ENCODE peak calls at places on chromosomes 16 and 17, in four cellular contexts. One of them, this sample, is unnamed.

GRCh38 chr17:27975146-27976011 is 67.1 kb upstream of the NLK start:
- DNase-seq in skeletal muscle cell: peak; percentile 11
- DNase-seq in ELF-1: no peak
- DNase-seq in coronary artery: no peak
- DNase-seq in this sample: no peak

GRCh38 chr16:8929086-8929748 is 34.5 kb downstream of the USP7 start:
- DNase-seq in skeletal muscle cell: no peak
- DNase-seq in ELF-1: no peak
- DNase-seq in coronary artery: no peak
- DNase-seq in this sample: no peak

GRCh38 chr17:33778505-33779398 is 476.3 kb upstream of the CCL2 start:
- DNase-seq in skeletal muscle cell: peak; percentile 10
- DNase-seq in ELF-1: peak; percentile 81
- DNase-seq in coronary artery: no peak
- DNase-seq in this sample: no peak

GRCh38 chr17:57505841-57506240 is 239.3 kb downstream of the CCDC182 start:
- DNase-seq in skeletal muscle cell: no peak
- DNase-seq in ELF-1: no peak
- DNase-seq in coronary artery: no peak
- DNase-seq in this sample: peak; percentile 12

GRCh38 chr16:86317617-86318021 is 192.7 kb upstream of the FOXF1 start:
- DNase-seq in skeletal muscle cell: no peak
- DNase-seq in ELF-1: no peak
- DNase-seq in coronary artery: no peak
- DNase-seq in this sample: peak; percentile 69

GRCh38 chr17:78920528-78920927 is 4.7 kb downstream of the TIMP2 start:
- DNase-seq in skeletal muscle cell: no peak
- DNase-seq in ELF-1: no peak
- DNase-seq in coronary artery: no peak
- DNase-seq in this sample: no peak

GRCh38 chr16:48537275-48537674 is 72.7 kb downstream of the N4BP1 start:
- DNase-seq in skeletal muscle cell: no peak
- DNase-seq in ELF-1: no peak
- DNase-seq in coronary artery: no peak
- DNase-seq in this sample: no peak

GRCh38 chr16:83554096-83554495 is 253.7 kb upstream of the HSBP1 start:
- DNase-seq in skeletal muscle cell: no peak
- DNase-seq in ELF-1: no peak
- DNase-seq in coronary artery: no peak
- DNase-seq in this sample: no peak

GRCh38 chr16:28157768-28158535 is 53.8 kb downstream of the XPO6 start:
- DNase-seq in skeletal muscle cell: no peak
- DNase-seq in ELF-1: no peak
- DNase-seq in coronary artery: no peak
- DNase-seq in this sample: no peak

GRCh38 chr17:81944858-81945257 is 2.2 kb downstream of the MYADML2 start:
- DNase-seq in skeletal muscle cell: no peak
- DNase-seq in ELF-1: no peak
- DNase-seq in coronary artery: no peak
- DNase-seq in this sample: no peak

GRCh38 chr16:88344411-88345030 is 38.2 kb upstream of the ZNF469 start:
- DNase-seq in skeletal muscle cell: no peak
- DNase-seq in ELF-1: no peak
- DNase-seq in coronary artery: no peak
- DNase-seq in this sample: no peak

GRCh38 chr17:65975878-65976277 is 216.1 kb downstream of the CEP112 start:
- DNase-seq in skeletal muscle cell: no peak
- DNase-seq in ELF-1: peak; percentile 26
- DNase-seq in coronary artery: no peak
- DNase-seq in this sample: no peak

GRCh38 chr17:55496094-55496881 is 15.0 kb downstream of the SMIM36 start:
- DNase-seq in skeletal muscle cell: peak; percentile 44
- DNase-seq in ELF-1: no peak
- DNase-seq in coronary artery: no peak
- DNase-seq in this sample: no peak

GRCh38 chr17:48497103-48497502 is 33.7 kb downstream of the HOXB1 start:
- DNase-seq in skeletal muscle cell: no peak
- DNase-seq in ELF-1: no peak
- DNase-seq in coronary artery: no peak
- DNase-seq in this sample: no peak

GRCh38 chr17:61157246-61157887 is 242.3 kb upstream of the TBX2 start:
- DNase-seq in skeletal muscle cell: no peak
- DNase-seq in ELF-1: no peak
- DNase-seq in coronary artery: no peak
- DNase-seq in this sample: no peak

GRCh38 chr17:58285422-58285810 is 4.7 kb upstream of the MPO start:
- DNase-seq in skeletal muscle cell: no peak
- DNase-seq in ELF-1: no peak
- DNase-seq in coronary artery: no peak
- DNase-seq in this sample: no peak

GRCh38 chr16:56370836-56371235 is 54.5 kb downstream of the AMFR start:
- DNase-seq in skeletal muscle cell: no peak
- DNase-seq in ELF-1: peak; percentile 57
- DNase-seq in coronary artery: no peak
- DNase-seq in this sample: no peak

GRCh38 chr16:30775381-30776099 is 11.5 kb downstream of the ZNF629 start:
- DNase-seq in skeletal muscle cell: peak; percentile 41
- DNase-seq in ELF-1: peak; percentile 94
- DNase-seq in coronary artery: peak; percentile 88
- DNase-seq in this sample: no peak

GRCh38 chr17:81167638-81168037 is 1.6 kb upstream of the AATK start:
- DNase-seq in skeletal muscle cell: no peak
- DNase-seq in ELF-1: no peak
- DNase-seq in coronary artery: no peak
- DNase-seq in this sample: no peak

GRCh38 chr17:83037084-83037950 is 42.1 kb upstream of the METRNL start:
- DNase-seq in skeletal muscle cell: no peak
- DNase-seq in ELF-1: no peak
- DNase-seq in coronary artery: peak; percentile 41
- DNase-seq in this sample: peak; percentile 71

GRCh38 chr16:56985288-56985961 is 3.9 kb upstream of the NLRC5 start:
- DNase-seq in skeletal muscle cell: peak; percentile 78
- DNase-seq in ELF-1: peak; percentile 34
- DNase-seq in coronary artery: peak; percentile 86
- DNase-seq in this sample: no peak

GRCh38 chr16:74280448-74280847 is 16.2 kb upstream of the PSMD7 start:
- DNase-seq in skeletal muscle cell: no peak
- DNase-seq in ELF-1: no peak
- DNase-seq in coronary artery: no peak
- DNase-seq in this sample: no peak

GRCh38 chr16:83810906-83811305 is 3.1 kb downstream of the HSBP1 start:
- DNase-seq in skeletal muscle cell: no peak
- DNase-seq in ELF-1: no peak
- DNase-seq in coronary artery: no peak
- DNase-seq in this sample: no peak

GRCh38 chr17:78746263-78746948 is 35.7 kb downstream of the CYTH1 start:
- DNase-seq in skeletal muscle cell: no peak
- DNase-seq in ELF-1: no peak
- DNase-seq in coronary artery: no peak
- DNase-seq in this sample: no peak